ENCODE peak calls at places on chromosomes 7 and 10, in five cellular contexts. One of them, this sample, is unnamed.

GRCh38 chr7:28347964-28348363 is 64.4 kb upstream of the CREB5 start:
- DNase-seq in M059J: no peak
- DNase-seq in AML-193: no peak
- DNase-seq in activated CD4-positive, alpha-beta T cell treated with anti-CD3 and anti-CD28 coated beads, Interleukin-2, amount 10 ng/mL, durations not matched to agents 7 days and 5 days: no peak
- DNase-seq in amygdala: no peak
- DNase-seq in this sample: no peak

GRCh38 chr10:71769279-71769823 is 4.0 kb downstream of the VSIR start:
- DNase-seq in M059J: no peak
- DNase-seq in AML-193: no peak
- DNase-seq in activated CD4-positive, alpha-beta T cell treated with anti-CD3 and anti-CD28 coated beads, Interleukin-2, amount 10 ng/mL, durations not matched to agents 7 days and 5 days: no peak
- DNase-seq in amygdala: no peak
- DNase-seq in this sample: no peak

GRCh38 chr7:130286881-130287280 is 6.1 kb upstream of the CPA4 start:
- DNase-seq in M059J: peak; percentile 81
- DNase-seq in AML-193: no peak
- DNase-seq in activated CD4-positive, alpha-beta T cell treated with anti-CD3 and anti-CD28 coated beads, Interleukin-2, amount 10 ng/mL, durations not matched to agents 7 days and 5 days: no peak
- DNase-seq in amygdala: no peak
- DNase-seq in this sample: no peak

GRCh38 chr10:101014966-101015581 is 15.5 kb downstream of the LZTS2 start:
- DNase-seq in M059J: peak; percentile 90
- DNase-seq in AML-193: no peak
- DNase-seq in activated CD4-positive, alpha-beta T cell treated with anti-CD3 and anti-CD28 coated beads, Interleukin-2, amount 10 ng/mL, durations not matched to agents 7 days and 5 days: no peak
- DNase-seq in amygdala: no peak
- DNase-seq in this sample: no peak

GRCh38 chr10:68348265-68348741 is 15.6 kb upstream of the PBLD start:
- DNase-seq in M059J: peak; percentile 61
- DNase-seq in AML-193: peak; percentile 61
- DNase-seq in activated CD4-positive, alpha-beta T cell treated with anti-CD3 and anti-CD28 coated beads, Interleukin-2, amount 10 ng/mL, durations not matched to agents 7 days and 5 days: peak; percentile 56
- DNase-seq in amygdala: no peak
- DNase-seq in this sample: no peak

GRCh38 chr7:85001493-85002345 is 185.1 kb downstream of the SEMA3D start:
- DNase-seq in M059J: peak; percentile 44
- DNase-seq in AML-193: no peak
- DNase-seq in activated CD4-positive, alpha-beta T cell treated with anti-CD3 and anti-CD28 coated beads, Interleukin-2, amount 10 ng/mL, durations not matched to agents 7 days and 5 days: no peak
- DNase-seq in amygdala: no peak
- DNase-seq in this sample: no peak

GRCh38 chr10:2475711-2476110 is 591.6 kb upstream of the PFKP start:
- DNase-seq in M059J: no peak
- DNase-seq in AML-193: no peak
- DNase-seq in activated CD4-positive, alpha-beta T cell treated with anti-CD3 and anti-CD28 coated beads, Interleukin-2, amount 10 ng/mL, durations not matched to agents 7 days and 5 days: no peak
- DNase-seq in amygdala: no peak
- DNase-seq in this sample: no peak

GRCh38 chr10:106511917-106512316 is 652.6 kb downstream of the SORCS1 start:
- DNase-seq in M059J: no peak
- DNase-seq in AML-193: no peak
- DNase-seq in activated CD4-positive, alpha-beta T cell treated with anti-CD3 and anti-CD28 coated beads, Interleukin-2, amount 10 ng/mL, durations not matched to agents 7 days and 5 days: no peak
- DNase-seq in amygdala: no peak
- DNase-seq in this sample: no peak

GRCh38 chr10:123847686-123848432 is 43.7 kb downstream of the CPXM2 start:
- DNase-seq in M059J: no peak
- DNase-seq in AML-193: no peak
- DNase-seq in activated CD4-positive, alpha-beta T cell treated with anti-CD3 and anti-CD28 coated beads, Interleukin-2, amount 10 ng/mL, durations not matched to agents 7 days and 5 days: no peak
- DNase-seq in amygdala: no peak
- DNase-seq in this sample: no peak

GRCh38 chr10:32985781-32986350 is 27.8 kb upstream of the ITGB1 start:
- DNase-seq in M059J: peak; percentile 82
- DNase-seq in AML-193: peak; percentile 72
- DNase-seq in activated CD4-positive, alpha-beta T cell treated with anti-CD3 and anti-CD28 coated beads, Interleukin-2, amount 10 ng/mL, durations not matched to agents 7 days and 5 days: no peak
- DNase-seq in amygdala: no peak
- DNase-seq in this sample: no peak

GRCh38 chr7:147245274-147245673 is 1128.7 kb downstream of the CNTNAP2 start:
- DNase-seq in M059J: peak; percentile 3
- DNase-seq in AML-193: peak; percentile 18
- DNase-seq in activated CD4-positive, alpha-beta T cell treated with anti-CD3 and anti-CD28 coated beads, Interleukin-2, amount 10 ng/mL, durations not matched to agents 7 days and 5 days: peak; percentile 39
- DNase-seq in amygdala: no peak
- DNase-seq in this sample: peak; percentile 7

GRCh38 chr7:37074370-37074769 is 350.1 kb upstream of the AOAH start:
- DNase-seq in M059J: no peak
- DNase-seq in AML-193: no peak
- DNase-seq in activated CD4-positive, alpha-beta T cell treated with anti-CD3 and anti-CD28 coated beads, Interleukin-2, amount 10 ng/mL, durations not matched to agents 7 days and 5 days: no peak
- DNase-seq in amygdala: no peak
- DNase-seq in this sample: no peak

GRCh38 chr7:80640841-80641240 is 2.4 kb downstream of the CD36 start:
- DNase-seq in M059J: peak; percentile 84
- DNase-seq in AML-193: no peak
- DNase-seq in activated CD4-positive, alpha-beta T cell treated with anti-CD3 and anti-CD28 coated beads, Interleukin-2, amount 10 ng/mL, durations not matched to agents 7 days and 5 days: no peak
- DNase-seq in amygdala: no peak
- DNase-seq in this sample: no peak

GRCh38 chr7:154960063-154960790 is 42.7 kb downstream of the PAXIP1 start:
- DNase-seq in M059J: peak; percentile 42
- DNase-seq in AML-193: no peak
- DNase-seq in activated CD4-positive, alpha-beta T cell treated with anti-CD3 and anti-CD28 coated beads, Interleukin-2, amount 10 ng/mL, durations not matched to agents 7 days and 5 days: no peak
- DNase-seq in amygdala: no peak
- DNase-seq in this sample: no peak

GRCh38 chr10:58651040-58651439 is 138.4 kb downstream of the BICC1 start:
- DNase-seq in M059J: peak; percentile 82
- DNase-seq in AML-193: no peak
- DNase-seq in activated CD4-positive, alpha-beta T cell treated with anti-CD3 and anti-CD28 coated beads, Interleukin-2, amount 10 ng/mL, durations not matched to agents 7 days and 5 days: no peak
- DNase-seq in amygdala: no peak
- DNase-seq in this sample: no peak

GRCh38 chr10:127175357-127176110 is 20.9 kb downstream of the INSYN2A start:
- DNase-seq in M059J: no peak
- DNase-seq in AML-193: no peak
- DNase-seq in activated CD4-positive, alpha-beta T cell treated with anti-CD3 and anti-CD28 coated beads, Interleukin-2, amount 10 ng/mL, durations not matched to agents 7 days and 5 days: no peak
- DNase-seq in amygdala: no peak
- DNase-seq in this sample: no peak

GRCh38 chr7:51229106-51229537 is 87.5 kb downstream of the COBL start:
- DNase-seq in M059J: no peak
- DNase-seq in AML-193: no peak
- DNase-seq in activated CD4-positive, alpha-beta T cell treated with anti-CD3 and anti-CD28 coated beads, Interleukin-2, amount 10 ng/mL, durations not matched to agents 7 days and 5 days: no peak
- DNase-seq in amygdala: no peak
- DNase-seq in this sample: no peak

GRCh38 chr10:59126277-59126676 is 50.2 kb upstream of the PHYHIPL start:
- DNase-seq in M059J: no peak
- DNase-seq in AML-193: no peak
- DNase-seq in activated CD4-positive, alpha-beta T cell treated with anti-CD3 and anti-CD28 coated beads, Interleukin-2, amount 10 ng/mL, durations not matched to agents 7 days and 5 days: no peak
- DNase-seq in amygdala: no peak
- DNase-seq in this sample: no peak

GRCh38 chr10:77441541-77442175 is 195.9 kb downstream of the KCNMA1 start:
- DNase-seq in M059J: no peak
- DNase-seq in AML-193: no peak
- DNase-seq in activated CD4-positive, alpha-beta T cell treated with anti-CD3 and anti-CD28 coated beads, Interleukin-2, amount 10 ng/mL, durations not matched to agents 7 days and 5 days: no peak
- DNase-seq in amygdala: no peak
- DNase-seq in this sample: no peak

GRCh38 chr7:74355091-74355490 is 65.9 kb downstream of the CLIP2 start:
- DNase-seq in M059J: peak; percentile 95
- DNase-seq in AML-193: no peak
- DNase-seq in activated CD4-positive, alpha-beta T cell treated with anti-CD3 and anti-CD28 coated beads, Interleukin-2, amount 10 ng/mL, durations not matched to agents 7 days and 5 days: no peak
- DNase-seq in amygdala: no peak
- DNase-seq in this sample: peak; percentile 26

GRCh38 chr10:96415896-96416554 is 57.2 kb upstream of the OPALIN start:
- DNase-seq in M059J: peak; percentile 38
- DNase-seq in AML-193: no peak
- DNase-seq in activated CD4-positive, alpha-beta T cell treated with anti-CD3 and anti-CD28 coated beads, Interleukin-2, amount 10 ng/mL, durations not matched to agents 7 days and 5 days: no peak
- DNase-seq in amygdala: no peak
- DNase-seq in this sample: no peak

GRCh38 chr7:48837266-48837665 is 87.1 kb upstream of the CDC14C start:
- DNase-seq in M059J: no peak
- DNase-seq in AML-193: no peak
- DNase-seq in activated CD4-positive, alpha-beta T cell treated with anti-CD3 and anti-CD28 coated beads, Interleukin-2, amount 10 ng/mL, durations not matched to agents 7 days and 5 days: no peak
- DNase-seq in amygdala: no peak
- DNase-seq in this sample: no peak

This sample was measured in retinal pigment epithelial cell.